ENCODE peak calls at places on chromosomes 4 and X, in four cellular contexts. L is T-helper 2 cell; Z is hypothalamus; Q is activated naive CD8-positive, alpha-beta T cell treated with anti-CD3 and anti-CD28 coated beads, Interleukin-2, amount 50 U/mL, for 24 hours. N is an unnamed sample.

GRCh38 chrX:130728208-130728607 is 174.8 kb downstream of the ENOX2 start:
- DNase-seq in L (no peak), Z (no peak), Q (no peak), N (no peak)

GRCh38 chr4:140243345-140243753 is 89.4 kb upstream of the MAML3 start:
- DNase-seq in L (no peak), Z (no peak), Q (peak), N (no peak)

GRCh38 chr4:108118505-108118904 is 50.2 kb downstream of the LEF1 start:
- DNase-seq in L (no peak), Z (no peak), Q (no peak), N (no peak)

GRCh38 chrX:41971346-41971745 is 48.0 kb upstream of the CASK start:
- DNase-seq in L (no peak), Z (no peak), Q (no peak), N (no peak)

GRCh38 chr4:142500966-142501365 is 345.1 kb downstream of the INPP4B start:
- DNase-seq in L (no peak), Z (no peak), Q (no peak), N (no peak)

GRCh38 chrX:41200785-41201184 is 115.5 kb downstream of the USP9X start:
- DNase-seq in L (no peak), Z (no peak), Q (no peak), N (no peak)

GRCh38 chr4:21885241-21885640 is 63.3 kb downstream of the KCNIP4 start:
- DNase-seq in L (no peak), Z (no peak), Q (no peak), N (no peak)

GRCh38 chr4:56844817-56845580 is 23.5 kb upstream of the SPINK2 start:
- DNase-seq in L (no peak), Z (no peak), Q (no peak), N (no peak)

GRCh38 chrX:118156254-118156952 is 39.8 kb upstream of the KLHL13 start:
- DNase-seq in L (no peak), Z (no peak), Q (no peak), N (no peak)

GRCh38 chr4:105838082-105838481 is 57.2 kb upstream of the NPNT start:
- DNase-seq in L (no peak), Z (no peak), Q (no peak), N (no peak)

GRCh38 chr4:79498282-79498681 is 90.3 kb upstream of the GK2 start:
- DNase-seq in L (no peak), Z (no peak), Q (no peak), N (no peak)